ENCODE peak calls at places on chromosomes 16 and 17, in eight cellular contexts. K is AG04450, X is ovary, O is kidney, J is sigmoid colon, G is tibial nerve, R is coronary artery, Z is body of pancreas. A is an unnamed sample.

GRCh38 chr17:66900126-66901010 is 64.1 kb upstream of the CACNG4 start:
- DNase-seq in J (no peak), K (no peak), R (no peak), O (no peak), Z (no peak), G (no peak), X (no peak), A (no peak)

GRCh38 chr16:19703218-19703617 is 14.8 kb downstream of the KNOP1 start:
- DNase-seq in R (no peak), K (no peak), G (peak; percentile 26), Z (no peak), J (no peak), O (no peak), X (no peak), A (no peak)

GRCh38 chr17:35298639-35299038 is 55.8 kb downstream of the SLFN5 start:
- DNase-seq in R (no peak), O (no peak), Z (no peak), G (no peak), J (no peak), K (no peak), X (no peak), A (no peak)

GRCh38 chr17:4509402-4509801 is 10.7 kb downstream of the SPNS2 start:
- DNase-seq in G (no peak), R (no peak), Z (peak; percentile 52), O (no peak), X (no peak), K (no peak), J (peak; percentile 54), A (peak; percentile 22)

GRCh38 chr17:2075336-2076056 is 20.6 kb downstream of the HIC1 start:
- DNase-seq in X (peak; percentile 64), R (no peak), J (peak; percentile 77), Z (no peak), K (no peak), O (no peak), G (no peak), A (no peak)

GRCh38 chr17:37200497-37200896 is 175.3 kb upstream of the C17orf78 start:
- DNase-seq in R (no peak), O (no peak), Z (no peak), X (no peak), K (no peak), G (no peak), J (no peak), A (no peak)

GRCh38 chr17:31878703-31879073 is 19.6 kb upstream of the COPRS start:
- DNase-seq in K (no peak), X (no peak), Z (no peak), G (no peak), O (no peak), R (no peak), J (no peak), A (no peak)

GRCh38 chr17:17508019-17508535 is 11.9 kb upstream of the RASD1 start:
- DNase-seq in J (no peak), R (no peak), Z (no peak), O (peak; percentile 58), K (no peak), G (no peak), X (no peak), A (no peak)

GRCh38 chr17:66548659-66549311 is 246.4 kb downstream of the PRKCA start:
- DNase-seq in X (no peak), O (no peak), K (no peak), R (no peak), Z (no peak), G (no peak), J (no peak), A (no peak)

GRCh38 chr17:74677558-74678466 is 34.9 kb downstream of the CD300LF start:
- DNase-seq in J (no peak), G (no peak), O (no peak), R (peak; percentile 72), K (no peak), X (no peak), Z (no peak), A (no peak)

GRCh38 chr16:11320170-11320569 is 25.1 kb upstream of the RMI2 start:
- DNase-seq in R (no peak), K (no peak), Z (no peak), X (no peak), G (no peak), J (no peak), O (no peak), A (no peak)

GRCh38 chr17:40071720-40072480 is 9.1 kb downstream of the THRA start:
- DNase-seq in O (peak; percentile 96), K (no peak), J (peak; percentile 97), X (peak; percentile 81), Z (peak; percentile 95), R (peak; percentile 94), G (peak; percentile 79), A (no peak)

GRCh38 chr16:50311134-50311528 is 44.8 kb downstream of the ADCY7 start:
- DNase-seq in Z (no peak), X (no peak), J (peak; percentile 58), G (no peak), K (no peak), O (peak; percentile 41), R (no peak), A (peak; percentile 19)

GRCh38 chr17:10114931-10115535 is 83.4 kb downstream of the GAS7 start:
- DNase-seq in R (peak; percentile 94), Z (peak; percentile 62), X (peak; percentile 92), G (peak; percentile 91), O (peak; percentile 97), K (peak; percentile 85), J (peak; percentile 98), A (peak; percentile 59)

GRCh38 chr16:67555795-67556212 is 6.5 kb upstream of the CTCF start:
- DNase-seq in Z (no peak), O (no peak), R (no peak), J (no peak), G (no peak), X (no peak), K (no peak), A (peak; percentile 39)

GRCh38 chr17:56499799-56500388 is 93.6 kb upstream of the NOG start:
- DNase-seq in Z (no peak), K (no peak), O (no peak), R (no peak), X (no peak), J (no peak), G (peak; percentile 38), A (no peak)

GRCh38 chr17:76873856-76874255 is 5.7 kb downstream of the MGAT5B start:
- DNase-seq in R (no peak), J (no peak), O (no peak), K (no peak), X (no peak), G (no peak), Z (no peak), A (no peak)

GRCh38 chr17:56676807-56677206 is 83.3 kb downstream of the NOG start:
- DNase-seq in K (no peak), G (no peak), Z (no peak), J (no peak), X (no peak), O (no peak), R (no peak), A (no peak)

GRCh38 chr17:28744104-28744801 is 442 bp downstream of the TRAF4 start:
- DNase-seq in J (peak; percentile 74), Z (peak; percentile 69), O (peak; percentile 89), K (no peak), X (peak; percentile 77), R (no peak), G (peak; percentile 54), A (peak; percentile 67)

GRCh38 chr16:83882118-83882879 is 16.6 kb upstream of the MLYCD start:
- DNase-seq in R (no peak), J (no peak), G (no peak), O (no peak), Z (no peak), X (no peak), K (no peak), A (no peak)

GRCh38 chr16:47970291-47970931 is 185.4 kb downstream of the ABCC12 start:
- DNase-seq in G (no peak), R (no peak), Z (no peak), K (peak; percentile 13), O (no peak), X (no peak), J (no peak), A (no peak)

GRCh38 chr17:69326302-69327059 is 452 bp downstream of the ABCA5 start:
- DNase-seq in K (no peak), J (no peak), G (no peak), R (peak; percentile 73), Z (no peak), O (no peak), X (no peak), A (no peak)

DNA sequence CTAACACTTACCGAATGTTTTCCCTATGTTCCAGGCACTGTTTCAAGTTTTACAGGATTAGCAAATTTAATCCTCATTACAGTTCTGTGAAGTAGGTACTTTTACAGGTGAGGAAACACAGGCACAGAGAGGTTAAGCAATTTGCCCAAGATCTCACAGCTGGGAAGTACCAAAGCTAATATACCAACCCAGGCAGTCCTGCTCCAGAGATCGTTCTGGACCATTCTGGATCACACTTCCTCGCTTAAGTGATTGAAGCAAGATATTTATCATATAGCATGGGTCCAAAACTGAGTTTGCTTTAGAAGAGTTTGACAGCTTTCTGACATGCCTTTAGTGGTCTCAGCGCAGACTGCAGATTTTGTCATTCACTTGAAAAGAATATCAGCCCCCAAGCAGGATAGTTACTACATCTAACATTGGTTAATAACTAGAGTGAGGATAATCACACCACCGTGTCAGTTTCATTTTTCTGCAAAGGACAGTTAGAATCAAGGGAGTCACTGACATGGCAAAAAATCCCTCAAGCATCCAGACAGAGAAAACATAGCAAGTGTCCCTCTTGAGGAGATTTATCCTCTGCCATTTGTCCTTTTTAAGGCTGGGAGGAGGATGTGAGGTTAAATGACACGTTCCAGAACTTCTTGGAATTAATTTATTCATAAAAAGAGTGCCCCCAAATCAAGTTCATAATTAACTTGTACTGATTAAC is 5.1 kb downstream of the HS3ST3B1 start:
- DNase-seq in K (no peak), Z (no peak), G (no peak), J (no peak), X (no peak), R (no peak), O (no peak), A (no peak)
- H3K4me3 ChIP-seq in K (peak overlapping the region; percentile 10), Z (no peak overlapping the region), G (no peak overlapping the region), J (no peak overlapping the region), X (no peak overlapping the region), R (no peak overlapping the region), O (no peak overlapping the region), A (peak overlapping the region; percentile 12)

GRCh38 chr17:80212109-80212508 is 8.0 kb downstream of the SGSH start:
- DNase-seq in Z (no peak), K (no peak), G (no peak), O (peak; percentile 61), J (no peak), R (no peak), X (no peak), A (no peak)
- H3K27ac ChIP-seq in Z (no peak overlapping the region), K (no peak overlapping the region), G (no peak overlapping the region), O (no peak overlapping the region), J (no peak overlapping the region), R (no peak overlapping the region), X (no peak overlapping the region), A (no peak overlapping the region)

GRCh38 chr17:81396278-81396721 is 1.0 kb downstream of the BAHCC1 start:
- DNase-seq in X (no peak), Z (no peak), G (no peak), R (no peak), K (no peak), J (no peak), O (no peak), A (no peak)
- H3K4me3 ChIP-seq in X (peak overlapping the region; percentile 75), Z (peak overlapping the region; percentile 54), G (peak overlapping the region; percentile 84), R (peak overlapping the region; percentile 97), K (peak overlapping the region; percentile 67), J (peak overlapping the region; percentile 73), O (peak overlapping the region; percentile 83), A (no peak overlapping the region)

DNA sequence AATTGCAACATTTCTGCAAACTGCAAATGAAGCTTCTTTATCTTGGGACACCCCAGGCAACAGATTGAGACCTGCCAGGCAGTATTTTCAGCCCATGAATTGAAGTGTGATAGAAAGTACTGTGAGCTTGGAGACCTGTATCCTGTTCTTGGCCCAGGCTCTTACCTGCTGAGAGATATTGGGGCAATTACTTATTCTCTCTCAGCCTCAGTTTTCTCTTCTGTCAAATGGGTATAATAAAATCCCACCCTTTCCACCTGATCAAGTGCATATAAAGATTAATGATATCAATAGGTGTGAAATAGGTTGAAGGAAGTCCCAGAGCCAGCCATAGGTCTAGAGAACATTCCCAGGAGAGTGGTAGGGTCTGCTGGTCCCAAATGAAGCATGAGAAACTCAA is 81.2 kb downstream of the GNAO1 start:
- DNase-seq in R (no peak), O (no peak), K (no peak), Z (no peak), X (no peak), G (no peak), J (no peak), A (no peak)
- H3K27ac ChIP-seq in R (no peak overlapping the region), O (no peak overlapping the region), K (no peak overlapping the region), Z (no peak overlapping the region), X (no peak overlapping the region), G (no peak overlapping the region), J (peak overlapping the region; percentile 91), A (no peak overlapping the region)

A was measured in CD4-positive, alpha-beta memory T cell.